ENCODE peak calls at places on chromosomes 5 and 9, in ten cellular contexts. J is posterior vena cava; S is left cardiac atrium; M is Kasumi-1; C is CD8-positive, alpha-beta T cell; R is chondrocyte; Y is GM12878; T is hypothalamus; X is HCT116; L is fibroblast of lung. V is an unnamed sample.

GRCh38 chr5:169717298-169717697 is 80.2 kb downstream of the DOCK2 start:
- DNase-seq in M (no peak), C (no peak), R (no peak), Y (no peak), J (no peak), T (no peak), S (no peak), X (no peak), L (peak), V (no peak)

GRCh38 chr9:36855443-36856315 is 178.4 kb downstream of the PAX5 start:
- DNase-seq in J (no peak), C (peak), L (no peak), S (no peak), X (peak), M (no peak), R (no peak), Y (no peak), T (no peak), V (no peak)

GRCh38 chr5:135266301-135266630 is 132.8 kb downstream of the MACROH2A1 start:
- DNase-seq in C (no peak), S (no peak), T (no peak), M (no peak), J (no peak), R (no peak), X (no peak), Y (no peak), L (no peak), V (no peak)

GRCh38 chr5:128237504-128237903 is 153.9 kb downstream of the SLC12A2 start:
- DNase-seq in L (no peak), C (no peak), M (no peak), R (no peak), X (no peak), J (no peak), Y (no peak), T (no peak), S (no peak), V (no peak)

GRCh38 chr5:157335534-157336422 is 69.9 kb downstream of the CYFIP2 start:
- DNase-seq in T (no peak), J (no peak), S (no peak), M (no peak), X (no peak), L (peak), Y (no peak), C (no peak), R (no peak), V (no peak)

GRCh38 chr5:107778651-107779050 is 107.9 kb upstream of the EFNA5 start:
- DNase-seq in R (no peak), S (no peak), M (no peak), Y (no peak), L (no peak), T (no peak), X (no peak), C (no peak), J (no peak), V (no peak)

GRCh38 chr9:114278881-114279570 is 43.9 kb upstream of the ORM1 start:
- DNase-seq in J (peak), R (peak), C (no peak), L (peak), X (peak), M (no peak), T (no peak), S (peak), Y (no peak), V (no peak)

GRCh38 chr5:76367623-76368366 is 35.3 kb upstream of the IQGAP2 start:
- DNase-seq in R (no peak), T (no peak), M (no peak), Y (peak), J (no peak), S (no peak), X (no peak), C (no peak), L (no peak), V (no peak)

GRCh38 chr9:20684865-20685696 is 1.0 kb downstream of the FOCAD start:
- DNase-seq in T (no peak), L (peak), Y (no peak), J (no peak), M (no peak), X (no peak), S (no peak), R (no peak), C (no peak), V (no peak)

GRCh38 chr9:94827584-94828304 is 101.2 kb downstream of the AOPEP start:
- DNase-seq in X (no peak), C (no peak), L (peak), S (no peak), M (no peak), J (no peak), R (no peak), T (no peak), Y (no peak), V (no peak)

GRCh38 chr9:113456235-113456634 is 7.3 kb upstream of the RGS3 start:
- DNase-seq in C (no peak), T (no peak), X (no peak), Y (no peak), J (no peak), L (no peak), R (no peak), S (no peak), M (no peak), V (no peak)

GRCh38 chr5:137143244-137143605 is 355.9 kb downstream of the SPOCK1 start:
- DNase-seq in S (no peak), C (no peak), J (no peak), L (no peak), M (no peak), X (no peak), Y (no peak), R (no peak), T (no peak), V (no peak)

GRCh38 chr9:15277400-15278137 is 29.4 kb downstream of the TTC39B start:
- DNase-seq in L (peak), R (no peak), T (peak), M (peak), C (no peak), X (peak), J (no peak), S (no peak), Y (no peak), V (peak)

GRCh38 chr9:30201024-30201423 is 2183.4 kb upstream of the ACO1 start:
- DNase-seq in M (no peak), Y (no peak), L (no peak), X (no peak), C (no peak), J (no peak), T (no peak), R (peak), S (no peak), V (no peak)

GRCh38 chr5:72057816-72058215 is 49.5 kb upstream of the MAP1B start:
- DNase-seq in R (no peak), T (no peak), M (no peak), C (no peak), Y (no peak), S (no peak), L (no peak), J (no peak), X (no peak), V (no peak)

GRCh38 chr9:134034215-134035040 is 9.1 kb downstream of the BRD3OS start:
- DNase-seq in T (no peak), X (no peak), R (peak), S (no peak), L (no peak), M (no peak), J (peak), Y (no peak), C (no peak), V (no peak)

GRCh38 chr9:113579270-113580040 is 115.9 kb downstream of the RGS3 start:
- DNase-seq in L (no peak), M (peak), X (no peak), T (no peak), R (no peak), Y (no peak), C (peak), S (peak), J (no peak), V (peak)

GRCh38 chr9:5608298-5609254 is 20.3 kb upstream of the RIC1 start:
- DNase-seq in L (peak), C (no peak), M (no peak), Y (no peak), S (no peak), J (no peak), T (no peak), X (no peak), R (no peak), V (no peak)

GRCh38 chr5:139246394-139246793 is 47.1 kb upstream of the MATR3 start:
- DNase-seq in S (peak), R (no peak), L (no peak), T (no peak), M (peak), X (no peak), C (peak), J (no peak), Y (no peak), V (no peak)

GRCh38 chr9:109329274-109330258 is 8.7 kb upstream of the EPB41L4B start:
- DNase-seq in X (no peak), C (no peak), T (no peak), Y (no peak), L (peak), R (no peak), M (no peak), J (peak), S (peak), V (no peak)

GRCh38 chr5:6812800-6813731 is 99.8 kb downstream of the TENT4A start:
- DNase-seq in M (peak), Y (no peak), R (no peak), X (no peak), S (peak), L (peak), J (no peak), C (no peak), T (no peak), V (no peak)

GRCh38 chr5:16970826-16971225 is 34.7 kb upstream of the MYO10 start:
- DNase-seq in X (no peak), L (no peak), T (no peak), R (no peak), J (no peak), M (no peak), C (no peak), S (no peak), Y (no peak), V (no peak)

GRCh38 chr5:7886849-7887460 is 18.0 kb downstream of the MTRR start:
- DNase-seq in C (no peak), T (no peak), Y (no peak), L (peak), J (no peak), M (peak), R (no peak), S (no peak), X (peak), V (no peak)

V was measured in C1 segment of cervical spinal cord.